ENCODE peak calls at places on chromosomes 5 and 9, in five cellular contexts. M is A549, G is HepG2, V is K562, T is GM12878. B is an unnamed sample.

GRCh38 chr9:134178781-134179551 is 14.6 kb upstream of the RNU6ATAC start:
- DNase-seq in M (peak; percentile 22), G (no peak), V (no peak), T (no peak), B (no peak)

GRCh38 chr5:147661576-147661975 is 121.0 kb downstream of the JAKMIP2 start:
- DNase-seq in M (no peak), G (no peak), V (no peak), T (no peak), B (no peak)

GRCh38 chr5:140408750-140409241 is 7.2 kb downstream of the ANKHD1 start:
- DNase-seq in M (peak; percentile 19), G (no peak), V (no peak), T (no peak), B (no peak)

GRCh38 chr5:138492552-138493045 is 27.3 kb downstream of the EGR1 start:
- DNase-seq in M (no peak), G (no peak), V (no peak), T (no peak), B (no peak)

GRCh38 chr5:53782620-53783019 is 222.2 kb downstream of the NDUFS4 start:
- DNase-seq in M (no peak), G (no peak), V (no peak), T (no peak), B (no peak)

GRCh38 chr5:167241436-167242067 is 1049.9 kb upstream of the WWC1 start:
- DNase-seq in M (no peak), G (no peak), V (no peak), T (no peak), B (no peak)

GRCh38 chr5:111117149-111117548 is 25.0 kb downstream of the WDR36 start:
- DNase-seq in M (no peak), G (no peak), V (no peak), T (no peak), B (peak; percentile 51)

GRCh38 chr9:8867148-8867547 is 1067.6 kb upstream of the DMAC1 start:
- DNase-seq in M (no peak), G (no peak), V (no peak), T (no peak), B (no peak)

GRCh38 chr5:179803651-179804598 is 2.7 kb downstream of the MGAT4B start:
- DNase-seq in M (no peak), G (peak; percentile 44), V (peak; percentile 44), T (no peak), B (no peak)

DNA sequence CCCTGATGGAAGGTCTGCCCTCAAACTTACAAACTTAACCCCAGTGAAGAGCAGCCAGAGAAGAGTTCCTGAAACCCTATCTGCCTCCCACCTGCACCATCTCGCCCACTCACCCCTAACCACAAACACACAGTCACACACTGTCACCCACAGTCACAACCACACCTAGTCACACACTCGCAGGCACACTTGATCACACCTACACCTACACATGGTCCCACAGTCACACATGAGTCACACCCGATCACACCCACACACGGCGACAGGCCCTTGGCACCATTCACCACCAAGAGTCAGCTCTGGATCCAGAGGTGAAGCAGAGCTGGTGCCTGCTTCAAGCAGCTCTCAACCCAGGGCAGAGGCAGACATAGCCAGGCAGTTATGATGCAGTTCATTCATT is 6.1 kb downstream of the TSPAN17 start:
- DNase-seq in M (no peak), G (no peak), V (peak; percentile 31), T (peak; percentile 12), B (no peak)
- TF ChIP-seq JUNB in M (no peak), G (no peak), V (no peak), T (no peak), B (no peak)

GRCh38 chr5:36879274-36880033 is 2.9 kb downstream of the NIPBL start:
- DNase-seq in M (no peak), G (no peak), V (no peak), T (no peak), B (no peak)

GRCh38 chr5:36877667-36878420 is 1.3 kb downstream of the NIPBL start:
- DNase-seq in M (peak; percentile 64), G (peak; percentile 47), V (no peak), T (no peak), B (peak; percentile 31)

GRCh38 chr5:36876965-36877666 is 547 bp downstream of the NIPBL start:
- DNase-seq in M (peak; percentile 71), G (peak; percentile 21), V (peak; percentile 72), T (no peak), B (peak; percentile 71)

GRCh38 chr5:36876389-36876964 is at the start of gene NIPBL:
- DNase-seq in M (peak; percentile 95), G (peak; percentile 92), V (peak; percentile 89), T (peak; percentile 66), B (peak; percentile 97)

GRCh38 chr5:36878421-36879088 is 2.0 kb downstream of the NIPBL start:
- DNase-seq in M (no peak), G (peak; percentile 45), V (peak; percentile 43), T (no peak), B (peak; percentile 84)
- TF ChIP-seq JUNB in M (no peak), G (no peak), V (no peak), T (no peak), B (no peak)

GRCh38 chr9:129139233-129139992 is 28.2 kb downstream of the PTPA start:
- DNase-seq in M (peak; percentile 88), G (peak; percentile 77), V (peak; percentile 85), T (peak; percentile 62), B (peak; percentile 92)
- TF ChIP-seq JUNB in M (no peak), G (no peak), V (no peak), T (no peak), B (no peak)

GRCh38 chr5:143314664-143315063 is 88.8 kb downstream of the NR3C1 start:
- DNase-seq in M (no peak), G (no peak), V (no peak), T (no peak), B (no peak)

GRCh38 chr5:143314123-143314522 is 89.4 kb downstream of the NR3C1 start:
- DNase-seq in M (no peak), G (no peak), V (no peak), T (no peak), B (no peak)

GRCh38 chr5:143312822-143313221 is 90.7 kb downstream of the NR3C1 start:
- DNase-seq in M (no peak), G (no peak), V (no peak), T (no peak), B (no peak)

GRCh38 chr5:143311955-143312354 is 91.5 kb downstream of the NR3C1 start:
- DNase-seq in M (no peak), G (no peak), V (no peak), T (no peak), B (no peak)

DNA sequence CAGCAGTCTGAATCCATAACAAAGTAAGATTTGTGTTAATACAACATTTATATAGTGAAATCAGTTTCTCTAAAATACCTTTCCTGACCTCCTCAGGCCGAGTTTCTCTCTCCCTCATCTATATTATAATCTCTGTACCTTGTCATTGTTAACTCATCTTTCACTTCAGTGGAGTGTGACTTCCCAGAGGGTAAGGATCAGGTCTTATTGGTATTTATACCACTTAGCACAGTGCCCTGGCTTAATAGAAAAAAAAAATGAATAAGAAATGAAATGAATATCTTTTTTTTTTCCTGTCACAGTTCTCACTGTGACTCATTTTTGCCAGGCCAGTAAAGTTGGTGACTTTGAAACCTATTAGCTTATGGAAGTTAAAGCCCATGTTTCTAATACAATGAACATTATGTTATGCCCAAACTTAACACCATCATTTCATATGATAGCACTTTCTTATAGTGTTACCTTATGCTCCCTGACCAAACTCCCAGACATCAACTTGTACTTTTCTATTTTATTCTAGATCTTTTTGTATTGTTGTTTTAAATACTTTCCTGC is 90.1 kb downstream of the NR3C1 start:
- DNase-seq in M (no peak), G (no peak), V (no peak), T (no peak), B (no peak)
- TF ChIP-seq JUNB in M (no peak), G (no peak), V (no peak), T (peak; percentile 15), B (no peak)

GRCh38 chr9:113652355-113653152 is 189.0 kb downstream of the RGS3 start:
- DNase-seq in M (no peak), G (peak; percentile 97), V (no peak), T (no peak), B (no peak)
- TF ChIP-seq JUNB in M (no peak), G (peak; percentile 84), V (no peak), T (no peak), B (no peak)

DNA sequence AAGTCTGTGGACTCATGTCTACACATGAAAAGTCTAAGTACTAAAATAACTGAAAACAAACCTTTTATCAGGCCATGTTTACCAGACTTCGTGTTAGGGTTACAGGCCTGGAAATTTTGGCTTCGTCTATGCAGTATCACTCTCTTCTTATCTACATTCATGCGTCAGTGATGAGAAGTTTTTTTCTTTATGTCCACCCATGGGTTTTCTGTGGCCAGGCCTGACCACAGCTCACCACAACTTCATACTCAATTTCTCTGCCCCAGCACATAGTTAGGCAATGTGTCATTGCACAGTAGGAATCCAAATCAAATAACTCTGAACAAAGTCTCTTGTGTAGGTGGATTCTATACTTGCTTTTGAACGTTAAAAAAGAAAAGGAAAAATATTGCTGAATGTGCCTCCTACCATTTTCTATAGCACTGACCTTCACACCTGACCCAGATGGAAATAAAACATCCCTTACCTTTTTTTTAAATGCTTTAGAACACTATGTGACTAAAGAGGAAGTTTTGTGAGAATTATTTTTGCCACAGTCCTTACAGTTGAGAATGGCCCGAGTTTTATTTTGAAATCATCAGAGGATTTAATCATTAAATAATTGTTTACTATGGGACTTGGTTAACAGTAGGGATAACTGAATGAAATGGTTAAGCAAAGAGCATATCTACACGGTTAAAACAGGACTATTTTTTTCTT is 1247.1 kb upstream of the ACO1 start:
- DNase-seq in M (peak; percentile 30), G (peak; percentile 31), V (no peak), T (no peak), B (no peak)
- TF ChIP-seq JUNB in M (no peak), G (no peak), V (no peak), T (no peak), B (no peak)

GRCh38 chr5:17713301-17713700 is 79.0 kb downstream of the TAF11L14 start:
- DNase-seq in M (peak; percentile 64), G (no peak), V (no peak), T (no peak), B (no peak)
- TF ChIP-seq JUNB in M (no peak), G (no peak), V (no peak), T (no peak), B (no peak)

GRCh38 chr5:1004598-1005361 is 3.8 kb upstream of the NKD2 start:
- DNase-seq in M (peak; percentile 76), G (no peak), V (peak; percentile 88), T (no peak), B (peak; percentile 72)
- TF ChIP-seq JUNB in M (no peak), G (no peak), V (no peak), T (no peak), B (no peak)

DNA sequence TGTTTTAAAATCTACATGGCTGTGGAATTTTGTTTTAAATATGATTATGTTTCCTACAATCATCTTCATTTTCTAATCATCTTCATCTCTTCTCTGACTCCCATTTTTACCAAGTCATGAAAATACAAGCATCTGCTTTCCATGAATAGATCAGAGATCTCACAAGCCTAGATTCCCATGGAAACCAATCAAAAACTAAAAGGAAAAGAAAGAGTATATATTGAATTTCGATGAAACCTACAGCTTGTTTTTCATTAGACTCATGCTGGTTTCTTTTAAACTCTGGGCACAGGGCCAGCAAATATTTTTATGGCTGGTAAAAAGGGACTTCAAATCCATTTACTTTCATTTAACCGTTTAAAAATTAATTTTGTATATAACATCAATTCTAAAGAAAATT is 51.2 kb downstream of the INVS start:
- DNase-seq in M (no peak), G (no peak), V (no peak), T (no peak), B (no peak)
- TF ChIP-seq JUNB in M (no peak), G (no peak), V (no peak), T (no peak), B (no peak)

B was measured in GM23338.